ENCODE peak calls at places on chromosomes 13 and 19, in six cellular contexts. One of them, this sample, is unnamed.

GRCh38 chr13:76723551-76724232 is 162.5 kb downstream of the KCTD12 start:
- DNase-seq in PC-3: peak; percentile 10
- DNase-seq in endodermal cell: peak; percentile 67
- DNase-seq in RWPE2: no peak
- DNase-seq in AG10803: peak; percentile 96
- DNase-seq in tibial nerve: no peak
- DNase-seq in this sample: peak; percentile 56

GRCh38 chr13:39317284-39317683 is 279.0 kb downstream of the NHLRC3 start:
- DNase-seq in PC-3: peak; percentile 47
- DNase-seq in RWPE2: no peak
- DNase-seq in tibial nerve: no peak
- DNase-seq in AG10803: peak; percentile 31
- DNase-seq in endodermal cell: no peak
- DNase-seq in this sample: peak; percentile 25

GRCh38 chr13:97810152-97810551 is 143.3 kb upstream of the IPO5 start:
- DNase-seq in PC-3: peak; percentile 49
- DNase-seq in endodermal cell: no peak
- DNase-seq in RWPE2: no peak
- DNase-seq in AG10803: peak; percentile 3
- DNase-seq in tibial nerve: no peak
- DNase-seq in this sample: peak; percentile 13

GRCh38 chr13:110561335-110562033 is at the start of gene RAB20:
- DNase-seq in tibial nerve: peak; percentile 78
- DNase-seq in PC-3: peak; percentile 72
- DNase-seq in endodermal cell: peak; percentile 94
- DNase-seq in RWPE2: peak; percentile 83
- DNase-seq in AG10803: peak; percentile 75
- DNase-seq in this sample: peak; percentile 94

GRCh38 chr13:44573071-44573470 is 3.1 kb downstream of the TSC22D1 start:
- DNase-seq in PC-3: no peak
- DNase-seq in tibial nerve: no peak
- DNase-seq in AG10803: no peak
- DNase-seq in endodermal cell: peak; percentile 66
- DNase-seq in RWPE2: no peak
- DNase-seq in this sample: no peak

GRCh38 chr13:38308736-38309135 is 40.9 kb upstream of the UFM1 start:
- DNase-seq in AG10803: peak; percentile 57
- DNase-seq in endodermal cell: no peak
- DNase-seq in tibial nerve: no peak
- DNase-seq in RWPE2: no peak
- DNase-seq in PC-3: peak; percentile 93
- DNase-seq in this sample: peak; percentile 71

GRCh38 chr19:18282021-18282787 is 782 bp upstream of the JUND start:
- DNase-seq in RWPE2: no peak
- DNase-seq in PC-3: peak; percentile 39
- DNase-seq in tibial nerve: no peak
- DNase-seq in AG10803: no peak
- DNase-seq in endodermal cell: no peak
- DNase-seq in this sample: no peak

GRCh38 chr13:35947315-35947714 is 183.9 kb downstream of the DCLK1 start:
- DNase-seq in tibial nerve: no peak
- DNase-seq in endodermal cell: no peak
- DNase-seq in PC-3: no peak
- DNase-seq in AG10803: no peak
- DNase-seq in RWPE2: no peak
- DNase-seq in this sample: no peak

GRCh38 chr19:44530777-44531176 is 1.3 kb upstream of the CEACAM20 start:
- DNase-seq in endodermal cell: no peak
- DNase-seq in RWPE2: no peak
- DNase-seq in tibial nerve: no peak
- DNase-seq in AG10803: peak; percentile 11
- DNase-seq in PC-3: no peak
- DNase-seq in this sample: no peak

GRCh38 chr19:49893135-49893534 is 3.6 kb downstream of the IL4I1 start:
- DNase-seq in tibial nerve: no peak
- DNase-seq in AG10803: no peak
- DNase-seq in RWPE2: peak; percentile 55
- DNase-seq in PC-3: no peak
- DNase-seq in endodermal cell: no peak
- DNase-seq in this sample: no peak
- H3K4me3 ChIP-seq in tibial nerve: no peak overlapping the region
- H3K4me3 ChIP-seq in AG10803: no peak overlapping the region
- H3K4me3 ChIP-seq in RWPE2: no peak overlapping the region
- H3K4me3 ChIP-seq in PC-3: no peak overlapping the region
- H3K4me3 ChIP-seq in endodermal cell: no peak overlapping the region
- H3K4me3 ChIP-seq in this sample: no peak overlapping the region

DNA sequence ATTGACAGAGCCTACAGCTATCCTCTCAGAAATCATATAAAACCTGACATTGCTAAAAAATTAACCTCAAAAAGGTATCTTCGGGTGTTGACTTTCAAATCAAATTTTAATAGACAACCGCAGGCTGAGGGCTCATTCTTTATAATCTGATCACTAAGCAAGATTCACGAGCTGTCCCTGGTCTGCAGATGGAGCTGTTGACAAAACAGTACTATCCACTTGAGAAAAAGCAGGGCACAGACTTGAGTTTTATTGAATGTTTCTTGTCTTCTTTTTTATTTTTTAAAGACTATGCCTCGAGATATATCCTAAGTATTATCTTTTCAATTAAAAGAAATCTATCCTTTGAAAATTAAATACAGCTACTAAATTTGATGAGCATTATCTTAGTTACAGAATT is 540.5 kb downstream of the PCDH9 start:
- DNase-seq in RWPE2: no peak
- DNase-seq in endodermal cell: no peak
- DNase-seq in PC-3: peak; percentile 25
- DNase-seq in tibial nerve: no peak
- DNase-seq in AG10803: no peak
- DNase-seq in this sample: peak; percentile 5
- TF ChIP-seq CTCF in RWPE2: no peak
- TF ChIP-seq CTCF in endodermal cell: peak; percentile 33
- TF ChIP-seq CTCF in PC-3: peak; percentile 35
- TF ChIP-seq CTCF in tibial nerve: no peak
- TF ChIP-seq CTCF in AG10803: no peak
- TF ChIP-seq CTCF in this sample: no peak

DNA sequence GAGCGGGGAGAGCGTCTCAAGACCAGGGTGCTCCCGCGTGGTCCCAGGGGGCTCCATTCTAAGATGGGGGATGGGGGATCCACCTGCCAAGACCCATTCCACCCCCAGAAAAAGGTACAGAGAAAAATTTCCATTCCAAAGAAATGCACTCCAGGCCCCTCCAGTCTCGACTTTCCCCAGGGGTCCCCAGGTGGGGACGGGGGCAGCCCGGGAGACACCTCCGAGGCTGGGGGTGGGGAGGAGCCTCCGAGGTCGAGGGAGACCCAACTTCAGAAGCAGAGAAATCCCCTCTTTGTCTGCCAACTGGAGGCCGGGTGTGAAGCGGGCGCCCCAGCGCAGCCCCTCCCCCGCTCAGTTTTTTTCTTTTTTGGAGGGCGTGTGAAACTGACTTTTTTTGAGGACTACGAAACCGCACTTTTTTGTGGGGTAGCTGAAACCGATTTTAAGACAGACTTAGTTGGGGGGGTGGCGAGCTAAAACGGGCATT is 1.3 kb downstream of the TCF3 start:
- DNase-seq in PC-3: no peak
- DNase-seq in endodermal cell: peak; percentile 81
- DNase-seq in RWPE2: no peak
- DNase-seq in AG10803: peak; percentile 12
- DNase-seq in tibial nerve: no peak
- DNase-seq in this sample: peak; percentile 53
- H3K4me3 ChIP-seq in PC-3: peak overlapping the region; percentile 80
- H3K4me3 ChIP-seq in endodermal cell: peak overlapping the region; percentile 95
- H3K4me3 ChIP-seq in RWPE2: peak overlapping the region; percentile 96
- H3K4me3 ChIP-seq in AG10803: peak overlapping the region; percentile 71
- H3K4me3 ChIP-seq in tibial nerve: peak overlapping the region; percentile 80
- H3K4me3 ChIP-seq in this sample: peak overlapping the region; percentile 77

GRCh38 chr13:25538276-25538675 is 166.5 kb downstream of the ATP8A2 start:
- DNase-seq in tibial nerve: no peak
- DNase-seq in PC-3: no peak
- DNase-seq in AG10803: no peak
- DNase-seq in RWPE2: no peak
- DNase-seq in endodermal cell: no peak
- DNase-seq in this sample: no peak
- TF ChIP-seq CTCF in tibial nerve: no peak
- TF ChIP-seq CTCF in PC-3: no peak
- TF ChIP-seq CTCF in AG10803: no peak
- TF ChIP-seq CTCF in RWPE2: no peak
- TF ChIP-seq CTCF in endodermal cell: no peak
- TF ChIP-seq CTCF in this sample: no peak

GRCh38 chr13:24224232-24224680 is 63.7 kb downstream of the SPATA13 start:
- DNase-seq in AG10803: no peak
- DNase-seq in PC-3: no peak
- DNase-seq in tibial nerve: no peak
- DNase-seq in endodermal cell: no peak
- DNase-seq in RWPE2: no peak
- DNase-seq in this sample: no peak
- H3K4me3 ChIP-seq in AG10803: no peak overlapping the region
- H3K4me3 ChIP-seq in PC-3: no peak overlapping the region
- H3K4me3 ChIP-seq in tibial nerve: no peak overlapping the region
- H3K4me3 ChIP-seq in endodermal cell: no peak overlapping the region
- H3K4me3 ChIP-seq in RWPE2: no peak overlapping the region
- H3K4me3 ChIP-seq in this sample: no peak overlapping the region

DNA sequence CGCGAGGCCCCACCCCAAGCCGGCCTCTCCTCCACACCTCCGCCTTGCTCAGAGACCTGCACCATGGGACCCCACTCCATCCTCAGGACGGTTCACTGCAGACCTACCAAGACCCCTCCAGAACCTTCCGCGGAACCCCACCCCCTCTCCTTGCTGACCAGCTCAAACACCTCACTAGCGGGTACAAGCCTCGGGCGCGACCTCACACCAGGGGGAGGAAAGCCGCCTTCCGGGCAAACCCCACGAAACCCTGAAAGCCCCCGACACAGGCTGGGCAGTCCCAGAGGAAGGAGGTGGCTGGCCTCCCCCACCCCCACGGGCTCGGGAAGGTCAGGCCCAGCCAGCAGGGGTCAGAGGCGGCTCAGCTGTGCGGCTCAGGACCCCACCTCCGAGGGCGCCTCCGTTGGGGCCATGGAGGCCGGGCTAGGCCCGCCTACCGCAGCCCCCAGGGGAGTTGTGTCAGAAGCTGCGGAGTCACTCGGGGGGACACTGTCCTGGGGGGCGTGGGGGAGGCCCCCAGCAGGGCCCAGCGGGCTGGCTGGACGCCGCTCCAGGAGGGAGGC is 9.8 kb downstream of the GRIN3B start:
- DNase-seq in RWPE2: no peak
- DNase-seq in endodermal cell: no peak
- DNase-seq in AG10803: no peak
- DNase-seq in tibial nerve: no peak
- DNase-seq in PC-3: no peak
- DNase-seq in this sample: no peak
- TF ChIP-seq CTCF in RWPE2: no peak
- TF ChIP-seq CTCF in endodermal cell: no peak
- TF ChIP-seq CTCF in AG10803: no peak
- TF ChIP-seq CTCF in tibial nerve: no peak
- TF ChIP-seq CTCF in PC-3: no peak
- TF ChIP-seq CTCF in this sample: no peak

GRCh38 chr19:32879741-32880140 is 10.2 kb upstream of the SLC7A9 start:
- DNase-seq in AG10803: no peak
- DNase-seq in RWPE2: no peak
- DNase-seq in tibial nerve: no peak
- DNase-seq in endodermal cell: no peak
- DNase-seq in PC-3: no peak
- DNase-seq in this sample: no peak
- H3K4me3 ChIP-seq in AG10803: no peak overlapping the region
- H3K4me3 ChIP-seq in RWPE2: no peak overlapping the region
- H3K4me3 ChIP-seq in tibial nerve: no peak overlapping the region
- H3K4me3 ChIP-seq in endodermal cell: no peak overlapping the region
- H3K4me3 ChIP-seq in PC-3: no peak overlapping the region
- H3K4me3 ChIP-seq in this sample: no peak overlapping the region

GRCh38 chr19:682678-683320 is 6.6 kb downstream of the FSTL3 start:
- DNase-seq in PC-3: no peak
- DNase-seq in RWPE2: no peak
- DNase-seq in endodermal cell: peak; percentile 42
- DNase-seq in tibial nerve: no peak
- DNase-seq in AG10803: no peak
- DNase-seq in this sample: no peak
- TF ChIP-seq CTCF in PC-3: no peak
- TF ChIP-seq CTCF in RWPE2: no peak
- TF ChIP-seq CTCF in endodermal cell: no peak
- TF ChIP-seq CTCF in tibial nerve: no peak
- TF ChIP-seq CTCF in AG10803: no peak
- TF ChIP-seq CTCF in this sample: no peak

GRCh38 chr19:27759896-27760295 is 1453.1 kb downstream of the UQCRFS1 start:
- DNase-seq in endodermal cell: no peak
- DNase-seq in RWPE2: no peak
- DNase-seq in PC-3: no peak
- DNase-seq in AG10803: no peak
- DNase-seq in tibial nerve: no peak
- DNase-seq in this sample: no peak
- H3K4me3 ChIP-seq in endodermal cell: no peak overlapping the region
- H3K4me3 ChIP-seq in RWPE2: no peak overlapping the region
- H3K4me3 ChIP-seq in PC-3: no peak overlapping the region
- H3K4me3 ChIP-seq in AG10803: no peak overlapping the region
- H3K4me3 ChIP-seq in tibial nerve: no peak overlapping the region
- H3K4me3 ChIP-seq in this sample: no peak overlapping the region